ENCODE peak calls at places on chromosomes 3 and 15, in five cellular contexts. One of them, this sample, is unnamed.

GRCh38 chr15:64122936-64123351 is 27.2 kb downstream of the SNX1 start:
- DNase-seq in osteocyte: no peak
- DNase-seq in foreskin fibroblast: no peak
- DNase-seq in astrocyte of the cerebellum: no peak
- DNase-seq in nephron progenitor cell: no peak
- DNase-seq in this sample: no peak

GRCh38 chr3:141469712-141470111 is 17.1 kb upstream of the RASA2 start:
- DNase-seq in foreskin fibroblast: no peak
- DNase-seq in nephron progenitor cell: no peak
- DNase-seq in astrocyte of the cerebellum: no peak
- DNase-seq in osteocyte: no peak
- DNase-seq in this sample: no peak

GRCh38 chr15:79399591-79399990 is 32.5 kb upstream of the MINAR1 start:
- DNase-seq in nephron progenitor cell: no peak
- DNase-seq in astrocyte of the cerebellum: no peak
- DNase-seq in osteocyte: no peak
- DNase-seq in foreskin fibroblast: no peak
- DNase-seq in this sample: no peak

GRCh38 chr15:63942486-63943365 is 103.6 kb downstream of the DAPK2 start:
- DNase-seq in nephron progenitor cell: no peak
- DNase-seq in foreskin fibroblast: no peak
- DNase-seq in osteocyte: peak
- DNase-seq in astrocyte of the cerebellum: no peak
- DNase-seq in this sample: peak

GRCh38 chr15:81939604-81940440 is 106.0 kb downstream of the MEX3B start:
- DNase-seq in nephron progenitor cell: peak
- DNase-seq in foreskin fibroblast: peak
- DNase-seq in osteocyte: no peak
- DNase-seq in astrocyte of the cerebellum: peak
- DNase-seq in this sample: no peak

GRCh38 chr3:196463478-196463756 is 31.2 kb upstream of the UBXN7 start:
- DNase-seq in osteocyte: no peak
- DNase-seq in astrocyte of the cerebellum: no peak
- DNase-seq in nephron progenitor cell: no peak
- DNase-seq in foreskin fibroblast: no peak
- DNase-seq in this sample: no peak

GRCh38 chr3:130826516-130826915 is 67.4 kb upstream of the ATP2C1 start:
- DNase-seq in astrocyte of the cerebellum: no peak
- DNase-seq in foreskin fibroblast: no peak
- DNase-seq in nephron progenitor cell: no peak
- DNase-seq in osteocyte: no peak
- DNase-seq in this sample: no peak

GRCh38 chr3:114697441-114697840 is 403.6 kb downstream of the TIGIT start:
- DNase-seq in nephron progenitor cell: no peak
- DNase-seq in foreskin fibroblast: no peak
- DNase-seq in osteocyte: no peak
- DNase-seq in astrocyte of the cerebellum: no peak
- DNase-seq in this sample: no peak

GRCh38 chr3:183298708-183299153 is 45.7 kb downstream of the B3GNT5 start:
- DNase-seq in osteocyte: peak
- DNase-seq in astrocyte of the cerebellum: peak
- DNase-seq in foreskin fibroblast: peak
- DNase-seq in nephron progenitor cell: peak
- DNase-seq in this sample: peak

GRCh38 chr3:196666001-196666867 is 26.7 kb downstream of the NRROS start:
- DNase-seq in nephron progenitor cell: no peak
- DNase-seq in osteocyte: no peak
- DNase-seq in foreskin fibroblast: peak
- DNase-seq in astrocyte of the cerebellum: no peak
- DNase-seq in this sample: no peak

GRCh38 chr3:43004282-43004681 is 25.2 kb downstream of the GASK1A start:
- DNase-seq in foreskin fibroblast: peak
- DNase-seq in osteocyte: no peak
- DNase-seq in nephron progenitor cell: no peak
- DNase-seq in astrocyte of the cerebellum: peak
- DNase-seq in this sample: no peak

GRCh38 chr3:54515439-54516213 is 393.3 kb downstream of the CACNA2D3 start:
- DNase-seq in nephron progenitor cell: no peak
- DNase-seq in astrocyte of the cerebellum: no peak
- DNase-seq in foreskin fibroblast: no peak
- DNase-seq in osteocyte: no peak
- DNase-seq in this sample: peak
- TF ChIP-seq CTCF in nephron progenitor cell: no peak
- TF ChIP-seq CTCF in astrocyte of the cerebellum: no peak
- TF ChIP-seq CTCF in foreskin fibroblast: no peak
- TF ChIP-seq CTCF in osteocyte: no peak
- TF ChIP-seq CTCF in this sample: no peak

DNA sequence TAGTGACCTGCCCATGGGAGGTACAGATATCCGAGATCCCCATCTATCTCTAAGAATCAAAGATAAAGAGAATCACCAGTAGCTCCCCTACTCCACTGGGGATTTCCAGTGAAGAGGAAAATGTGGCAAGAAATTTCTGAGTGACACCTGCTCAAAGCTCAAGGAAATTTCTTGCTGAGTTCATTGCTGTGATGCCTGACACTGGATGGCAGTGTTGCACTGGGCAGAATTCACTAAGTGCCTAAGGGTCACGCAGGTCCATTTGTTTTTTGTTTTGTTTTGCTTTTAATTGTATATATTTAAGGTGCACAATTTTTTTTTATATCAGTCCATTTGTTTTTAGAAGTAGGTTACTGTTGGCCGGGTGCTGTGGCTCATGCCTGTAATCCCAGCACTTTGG is 109.5 kb upstream of the KCNAB1 start:
- DNase-seq in osteocyte: no peak
- DNase-seq in astrocyte of the cerebellum: no peak
- DNase-seq in foreskin fibroblast: peak
- DNase-seq in nephron progenitor cell: peak
- DNase-seq in this sample: no peak
- TF ChIP-seq CTCF in osteocyte: peak
- TF ChIP-seq CTCF in astrocyte of the cerebellum: no peak
- TF ChIP-seq CTCF in foreskin fibroblast: no peak
- TF ChIP-seq CTCF in nephron progenitor cell: peak
- TF ChIP-seq CTCF in this sample: no peak

GRCh38 chr15:45780352-45780751 is 145.5 kb downstream of the SQOR start:
- DNase-seq in osteocyte: no peak
- DNase-seq in foreskin fibroblast: no peak
- DNase-seq in astrocyte of the cerebellum: no peak
- DNase-seq in nephron progenitor cell: no peak
- DNase-seq in this sample: no peak
- TF ChIP-seq CTCF in osteocyte: no peak
- TF ChIP-seq CTCF in foreskin fibroblast: no peak
- TF ChIP-seq CTCF in astrocyte of the cerebellum: no peak
- TF ChIP-seq CTCF in nephron progenitor cell: no peak
- TF ChIP-seq CTCF in this sample: no peak

GRCh38 chr3:60154011-60154410 is 1097.2 kb downstream of the FHIT start:
- DNase-seq in astrocyte of the cerebellum: no peak
- DNase-seq in foreskin fibroblast: no peak
- DNase-seq in nephron progenitor cell: no peak
- DNase-seq in osteocyte: no peak
- DNase-seq in this sample: no peak

GRCh38 chr3:60153221-60153999 is 1097.8 kb downstream of the FHIT start:
- DNase-seq in nephron progenitor cell: no peak
- DNase-seq in foreskin fibroblast: no peak
- DNase-seq in astrocyte of the cerebellum: no peak
- DNase-seq in osteocyte: no peak
- DNase-seq in this sample: peak

GRCh38 chr3:60147249-60147648 is 1097.4 kb upstream of the CFAP20DC start:
- DNase-seq in osteocyte: no peak
- DNase-seq in nephron progenitor cell: no peak
- DNase-seq in astrocyte of the cerebellum: no peak
- DNase-seq in foreskin fibroblast: no peak
- DNase-seq in this sample: no peak

GRCh38 chr3:60146121-60146520 is 1096.3 kb upstream of the CFAP20DC start:
- DNase-seq in osteocyte: no peak
- DNase-seq in nephron progenitor cell: no peak
- DNase-seq in astrocyte of the cerebellum: no peak
- DNase-seq in foreskin fibroblast: no peak
- DNase-seq in this sample: no peak

GRCh38 chr3:60149501-60149900 is 1099.7 kb upstream of the CFAP20DC start:
- DNase-seq in osteocyte: no peak
- DNase-seq in foreskin fibroblast: no peak
- DNase-seq in astrocyte of the cerebellum: no peak
- DNase-seq in nephron progenitor cell: no peak
- DNase-seq in this sample: no peak
- TF ChIP-seq CTCF in osteocyte: no peak
- TF ChIP-seq CTCF in foreskin fibroblast: no peak
- TF ChIP-seq CTCF in astrocyte of the cerebellum: no peak
- TF ChIP-seq CTCF in nephron progenitor cell: no peak
- TF ChIP-seq CTCF in this sample: no peak

GRCh38 chr3:138594935-138595259 is 837 bp upstream of the CEP70 start:
- DNase-seq in foreskin fibroblast: no peak
- DNase-seq in nephron progenitor cell: no peak
- DNase-seq in astrocyte of the cerebellum: no peak
- DNase-seq in osteocyte: no peak
- DNase-seq in this sample: no peak
- TF ChIP-seq CTCF in foreskin fibroblast: no peak
- TF ChIP-seq CTCF in nephron progenitor cell: no peak
- TF ChIP-seq CTCF in astrocyte of the cerebellum: no peak
- TF ChIP-seq CTCF in osteocyte: no peak
- TF ChIP-seq CTCF in this sample: no peak